ENCODE peak calls at places on chromosomes 11 and 22, in five cellular contexts. B is H1, R is HCT116, C is K562, T is GM12878. J is an unnamed sample.

GRCh38 chr11:131371791-131372104 is 1.3 kb downstream of the NTM start:
- DNase-seq in C (no peak), T (no peak), R (no peak), B (no peak), J (no peak)

GRCh38 chr11:13183094-13183825 is 94.3 kb upstream of the BMAL1 start:
- DNase-seq in B (no peak), C (no peak), T (no peak), R (no peak), J (peak)

GRCh38 chr22:49575703-49576081 is 252.0 kb downstream of the BRD1 start:
- DNase-seq in R (no peak), C (no peak), T (no peak), B (no peak), J (no peak)

GRCh38 chr11:133955091-133955846 is 1.5 kb downstream of the IGSF9B start:
- DNase-seq in T (no peak), R (no peak), C (no peak), B (no peak), J (no peak)

GRCh38 chr11:68783216-68783821 is 32.0 kb upstream of the TESMIN start:
- DNase-seq in R (no peak), B (no peak), T (no peak), C (no peak), J (no peak)

GRCh38 chr11:73969991-73970800 is 12.4 kb downstream of the UCP2 start:
- DNase-seq in B (no peak), R (no peak), C (peak), T (no peak), J (no peak)

GRCh38 chr11:61384271-61385242 is 7.8 kb upstream of the TMEM216 start:
- DNase-seq in T (no peak), C (peak), R (no peak), B (peak), J (peak)

GRCh38 chr22:31350410-31350863 is 4.3 kb upstream of the PATZ1 start:
- DNase-seq in T (no peak), R (no peak), B (no peak), C (peak), J (peak)

GRCh38 chr11:38530226-38530625 is 1932.2 kb upstream of the RAG2 start:
- DNase-seq in T (no peak), R (no peak), C (no peak), B (no peak), J (no peak)

GRCh38 chr11:12089041-12089440 is 21.3 kb upstream of the MICAL2 start:
- DNase-seq in B (no peak), R (no peak), T (no peak), C (no peak), J (no peak)

GRCh38 chr22:44450503-44450902 is 47.5 kb downstream of the RTL6 start:
- DNase-seq in B (no peak), C (no peak), T (no peak), R (no peak), J (no peak)

GRCh38 chr11:63985812-63986155 is 454 bp upstream of the OTUB1 start:
- DNase-seq in R (no peak), T (peak), C (no peak), B (no peak), J (no peak)

GRCh38 chr22:44098021-44098739 is 74.1 kb downstream of the PARVB start:
- DNase-seq in R (no peak), T (no peak), B (no peak), C (no peak), J (no peak)

GRCh38 chr22:22072169-22072836 is 89.7 kb upstream of the TOP3B start:
- DNase-seq in C (no peak), B (no peak), R (no peak), T (no peak), J (no peak)

GRCh38 chr11:116379185-116379828 is 393.5 kb downstream of the BUD13 start:
- DNase-seq in B (peak), C (peak), T (no peak), R (no peak), J (peak)

GRCh38 chr11:128458316-128458715 is 129.0 kb downstream of the ETS1 start:
- DNase-seq in R (no peak), B (no peak), T (no peak), C (no peak), J (no peak)

GRCh38 chr11:11967669-11968510 is 40.5 kb downstream of the DKK3 start:
- DNase-seq in R (no peak), T (no peak), C (no peak), B (no peak), J (no peak)

GRCh38 chr11:11179239-11179638 is 173.8 kb downstream of the CSNK2A3 start:
- DNase-seq in C (no peak), R (peak), T (no peak), B (no peak), J (no peak)

GRCh38 chr11:95924414-95924760 is 480 bp upstream of the MTMR2 start:
- DNase-seq in R (no peak), T (no peak), B (no peak), C (no peak), J (peak)

GRCh38 chr11:112364962-112365481 is 104.4 kb upstream of the PLET1 start:
- DNase-seq in T (no peak), C (no peak), B (no peak), R (no peak), J (peak)

GRCh38 chr11:114173836-114174235 is 114.3 kb downstream of the ZBTB16 start:
- DNase-seq in C (no peak), B (no peak), R (no peak), T (no peak), J (no peak)

GRCh38 chr11:127670372-127670771 is 669.8 kb upstream of the KIRREL3 start:
- DNase-seq in B (no peak), C (no peak), T (no peak), R (no peak), J (no peak)

GRCh38 chr11:129148487-129148886 is 43.6 kb downstream of the ARHGAP32 start:
- DNase-seq in B (no peak), T (no peak), R (no peak), C (no peak), J (no peak)

GRCh38 chr11:18067372-18067771 is 21.3 kb upstream of the TPH1 start:
- DNase-seq in R (no peak), C (no peak), B (no peak), T (no peak), J (no peak)

GRCh38 chr11:59983212-59983611 is 19.4 kb downstream of the OOSP4A start:
- DNase-seq in B (no peak), T (no peak), R (no peak), C (no peak), J (no peak)

GRCh38 chr11:8959546-8960166 is 4.6 kb downstream of the TMEM9B start:
- DNase-seq in T (peak), B (no peak), C (peak), R (peak), J (peak)

GRCh38 chr22:39719559-39720450 is 149.3 kb downstream of the CACNA1I start:
- DNase-seq in T (no peak), R (no peak), C (no peak), B (no peak), J (no peak)

GRCh38 chr11:35082322-35083180 is 56.4 kb upstream of the CD44 start:
- DNase-seq in C (peak), B (peak), R (peak), T (peak), J (no peak)

GRCh38 chr22:41833369-41834004 is 582 bp downstream of the SREBF2 start:
- DNase-seq in C (peak), B (peak), T (no peak), R (no peak), J (no peak)
- TF ChIP-seq SP1 in C (no peak), B (no peak), T (no peak), R (no peak), J (no peak)

DNA sequence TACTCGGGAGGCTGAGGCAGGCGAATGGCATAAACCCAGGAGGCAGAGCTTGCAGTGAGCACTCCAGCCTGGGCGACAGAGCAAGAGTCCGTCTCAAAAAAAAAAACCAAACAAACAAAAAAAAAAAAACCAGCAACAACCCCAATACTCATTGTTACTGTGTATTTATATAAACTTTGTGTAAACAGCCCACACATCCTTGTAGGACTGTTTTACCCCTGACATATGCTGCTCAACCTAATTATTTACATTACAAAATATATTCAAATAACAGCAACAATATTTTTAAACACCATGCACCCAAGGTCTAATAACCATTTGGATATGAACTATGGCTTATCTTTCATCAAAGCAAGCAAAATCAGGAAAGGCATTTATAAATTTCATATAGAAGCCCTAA is 284.1 kb downstream of the TTC28 start:
- DNase-seq in B (no peak), R (no peak), C (no peak), T (no peak), J (no peak)
- H3K9ac ChIP-seq in B (no peak), R (no peak), C (no peak), T (no peak), J (no peak)

DNA sequence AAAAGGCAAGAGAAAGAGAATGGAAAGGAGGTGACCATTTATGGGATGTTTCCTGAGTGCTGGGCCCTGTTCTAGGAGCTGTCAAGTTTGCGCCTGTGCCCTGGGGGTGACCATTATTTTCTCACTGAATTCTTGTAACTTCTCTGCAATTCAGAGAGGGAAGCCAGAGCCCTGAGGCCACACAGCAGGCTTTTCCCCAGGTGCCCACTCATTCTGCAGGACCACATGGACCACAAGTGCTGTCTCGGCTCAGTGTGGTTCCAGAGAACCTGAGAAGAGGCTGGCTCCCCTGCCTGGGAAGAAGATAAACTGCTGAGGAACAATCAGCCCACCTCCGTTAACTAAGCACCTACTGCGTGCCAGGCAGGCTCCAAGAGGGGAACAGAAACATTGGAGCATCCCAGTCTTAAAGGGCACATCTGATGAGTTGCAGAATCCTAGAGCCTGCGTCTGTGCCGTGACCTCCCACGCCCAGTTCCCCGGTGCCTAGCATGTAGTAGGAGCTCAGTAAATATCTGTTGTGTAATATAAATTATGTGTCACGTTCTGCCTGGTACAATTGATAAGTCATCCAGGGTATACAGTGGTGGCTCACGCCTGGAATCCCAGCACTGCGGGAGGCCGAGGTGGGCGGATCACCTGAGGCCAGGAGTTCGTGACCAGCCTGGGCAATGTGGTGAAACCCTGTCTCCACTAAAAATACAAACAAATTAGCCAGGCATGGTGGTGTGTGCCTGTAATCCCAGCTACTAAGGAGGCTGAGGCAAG is 31.6 kb upstream of the CRYBB3 start:
- DNase-seq in T (no peak), C (no peak), B (no peak), R (peak), J (peak)
- TF ChIP-seq SP1 in T (no peak), C (no peak), B (no peak), R (no peak), J (no peak)

DNA sequence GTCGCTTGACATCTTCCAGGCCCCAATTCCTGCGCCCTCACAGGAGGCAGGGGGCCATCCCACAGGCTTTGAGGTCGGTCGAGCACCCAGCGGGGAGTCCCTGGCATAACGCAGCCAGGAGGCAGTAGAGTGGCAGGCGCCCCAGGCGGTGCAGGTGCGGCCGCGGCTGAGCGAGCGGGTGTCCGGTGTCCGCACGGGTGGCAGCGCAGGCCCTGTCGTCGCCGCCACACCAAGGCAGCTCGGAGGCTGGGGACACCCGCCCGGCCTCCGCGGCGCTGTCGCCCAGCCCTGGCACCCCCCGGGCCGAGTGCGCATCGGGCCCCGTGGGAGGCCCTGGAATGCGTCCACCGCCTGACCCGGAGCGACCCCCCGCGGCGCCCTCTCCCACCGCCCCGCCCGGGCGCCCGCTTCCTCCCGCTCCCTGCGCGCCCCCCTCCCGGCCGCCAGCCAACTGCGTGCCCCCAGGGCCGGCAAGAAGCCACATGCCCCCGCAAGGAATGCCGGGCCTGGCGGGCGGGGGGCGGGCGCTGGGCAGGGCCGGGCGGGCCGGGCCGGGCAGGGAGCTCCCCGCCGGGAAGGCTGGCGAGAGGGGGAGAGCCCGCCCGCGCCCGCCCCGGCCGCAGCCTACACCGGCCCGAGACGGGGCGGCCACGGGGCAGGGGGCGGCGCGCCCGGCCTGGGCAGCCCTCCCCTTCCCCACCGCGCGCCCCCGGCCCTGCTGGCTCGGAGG is 33.9 kb downstream of the PRDM11 start:
- DNase-seq in T (no peak), B (peak), C (peak), R (peak), J (no peak)
- H3K9ac ChIP-seq in T (no peak), B (no peak), C (no peak), R (peak), J (peak)

GRCh38 chr11:443542-444199 is 1.9 kb upstream of the ANO9 start:
- DNase-seq in C (no peak), T (no peak), B (no peak), R (no peak), J (no peak)

GRCh38 chr11:440065-441042 is 1.5 kb downstream of the ANO9 start:
- DNase-seq in T (no peak), C (peak), B (no peak), R (no peak), J (peak)

GRCh38 chr11:441043-441417 is 781 bp downstream of the ANO9 start:
- DNase-seq in B (no peak), R (no peak), C (no peak), T (no peak), J (no peak)

GRCh38 chr11:442611-443081 is 835 bp upstream of the ANO9 start:
- DNase-seq in T (no peak), R (no peak), C (no peak), B (no peak), J (no peak)

GRCh38 chr11:441418-442274 is at the start of gene ANO9:
- DNase-seq in C (peak), R (no peak), T (no peak), B (peak), J (peak)
- TF ChIP-seq SP1 in C (no peak), R (no peak), T (no peak), B (no peak), J (no peak)

GRCh38 chr22:37187891-37188761 is at the start of gene C1QTNF6:
- DNase-seq in R (no peak), C (no peak), T (no peak), B (peak), J (no peak)
- H3K9ac ChIP-seq in R (peak), C (no peak), T (no peak), B (no peak), J (peak)

DNA sequence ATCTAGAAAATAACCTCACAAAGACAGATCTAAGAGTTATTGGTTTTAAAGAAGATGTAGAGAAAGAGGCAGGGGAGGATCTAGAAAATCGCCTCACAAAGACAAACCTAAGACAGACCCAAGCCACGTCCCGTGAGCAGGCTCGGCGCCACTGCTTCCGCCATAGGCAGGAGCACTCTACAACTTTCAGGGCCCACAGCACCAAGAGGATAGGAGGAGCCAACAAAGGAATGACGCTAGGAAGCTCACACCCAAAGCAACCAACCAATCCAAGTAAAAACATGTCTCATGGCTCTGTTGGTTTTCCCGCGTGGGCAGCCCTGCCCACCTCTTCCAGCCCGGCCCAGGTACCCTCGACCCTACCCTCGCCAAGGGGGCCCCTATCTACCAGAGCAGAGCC is 4167.4 kb upstream of the OR11H1 start:
- DNase-seq in R (no peak), T (no peak), B (no peak), C (no peak), J (no peak)
- TF ChIP-seq SP1 in R (no peak), T (no peak), B (no peak), C (no peak), J (no peak)

GRCh38 chr11:70503878-70504240 is 105.5 kb downstream of the CTTN start:
- DNase-seq in B (no peak), C (peak), T (no peak), R (no peak), J (no peak)
- H3K9ac ChIP-seq in B (no peak), C (no peak), T (no peak), R (no peak), J (no peak)

J was measured in HepG2.